ENCODE peak calls at places on chromosomes 16 and 17, in four cellular contexts. Q is HS-27A; Y is activated naive CD4-positive, alpha-beta T cell treated with anti-CD3 and anti-CD28 coated beads, Interleukin-2, amount 50 U/mL, for 72 hours; L is lower lobe of right lung. S is an unnamed sample.
A peak's percentile ranks its signal among the peaks of the same experiment; 100 is the strongest.

GRCh38 chr17:79915850-79916430 is 76.7 kb upstream of the CBX4 start:
- DNase-seq in L (peak; percentile 76), Y (no peak), Q (peak; percentile 0), S (peak; percentile 5)

GRCh38 chr16:48963901-48964615 is 317.6 kb downstream of the CBLN1 start:
- DNase-seq in Y (no peak), L (no peak), Q (peak; percentile 53), S (no peak)

GRCh38 chr17:9003355-9004131 is 17.8 kb upstream of the NTN1 start:
- DNase-seq in Y (no peak), L (no peak), Q (no peak), S (no peak)

GRCh38 chr17:38533706-38534497 is 71.8 kb downstream of the SRCIN1 start:
- DNase-seq in L (no peak), Y (no peak), Q (no peak), S (no peak)

GRCh38 chr17:43396491-43397060 is 2.2 kb upstream of the ARL4D start:
- DNase-seq in Q (no peak), Y (no peak), L (no peak), S (no peak)

GRCh38 chr17:63544467-63545301 is 5.6 kb upstream of the DCAF7 start:
- DNase-seq in L (no peak), Y (no peak), Q (no peak), S (no peak)

GRCh38 chr16:47581114-47581513 is 120.0 kb downstream of the PHKB start:
- DNase-seq in Y (no peak), Q (no peak), L (no peak), S (no peak)

GRCh38 chr17:759964-760363 is 7.9 kb upstream of the GEMIN4 start:
- DNase-seq in Q (no peak), L (no peak), Y (no peak), S (no peak)

GRCh38 chr17:63399316-63399715 is 46.8 kb downstream of the CYB561 start:
- DNase-seq in L (no peak), Q (no peak), Y (no peak), S (no peak)

GRCh38 chr17:41917957-41918391 is 777 bp downstream of the ACLY start:
- DNase-seq in L (peak; percentile 67), Q (peak; percentile 24), Y (peak; percentile 48), S (no peak)

GRCh38 chr16:65666132-65666869 is 544.4 kb upstream of the CDH11 start:
- DNase-seq in Q (no peak), L (no peak), Y (no peak), S (no peak)

GRCh38 chr16:15874745-15875314 is 13.6 kb downstream of the CEP20 start:
- DNase-seq in L (no peak), Y (no peak), Q (peak; percentile 19), S (peak; percentile 33)

S was measured in HS-5.